ENCODE peak calls at places on chromosome 4, in five cellular contexts. T is adrenal gland, C is GM12878, P is left ventricle myocardium inferior, W is breast epithelium. F is an unnamed sample.
A peak's percentile ranks its signal among the peaks of the same experiment; 100 is the strongest.

GRCh38 chr4:26576171-26576829 is 7.6 kb upstream of the TBC1D19 start:
- DNase-seq in T (no peak), C (no peak), P (peak; percentile 16), W (no peak), F (no peak)

GRCh38 chr4:120948382-120948781 is 25.9 kb upstream of the PRDM5 start:
- DNase-seq in T (no peak), C (no peak), P (no peak), W (no peak), F (no peak)

GRCh38 chr4:113471141-113471860 is 290.2 kb downstream of the CAMK2D start:
- DNase-seq in T (no peak), C (no peak), P (no peak), W (no peak), F (no peak)

GRCh38 chr4:108484187-108484586 is 136.2 kb upstream of the RPL34 start:
- DNase-seq in T (no peak), C (no peak), P (no peak), W (no peak), F (no peak)

GRCh38 chr4:3774253-3774883 is 8.2 kb downstream of the ADRA2C start:
- DNase-seq in T (no peak), C (no peak), P (no peak), W (no peak), F (no peak)

GRCh38 chr4:74555231-74555630 is 110.3 kb downstream of the AREG start:
- DNase-seq in T (no peak), C (no peak), P (no peak), W (no peak), F (no peak)

GRCh38 chr4:162839814-162840213 is 326.9 kb downstream of the NAF1 start:
- DNase-seq in T (no peak), C (no peak), P (no peak), W (no peak), F (no peak)

GRCh38 chr4:87419578-87420249 is 2.7 kb upstream of the NUDT9 start:
- DNase-seq in T (no peak), C (no peak), P (no peak), W (no peak), F (no peak)

GRCh38 chr4:181908168-181908567 is 335.0 kb upstream of the TENM3 start:
- DNase-seq in T (no peak), C (no peak), P (no peak), W (no peak), F (no peak)

GRCh38 chr4:48968814-48969213 is 17.3 kb upstream of the CWH43 start:
- DNase-seq in T (no peak), C (no peak), P (no peak), W (no peak), F (no peak)

GRCh38 chr4:140069068-140069467 is 84.9 kb downstream of the MAML3 start:
- DNase-seq in T (no peak), C (no peak), P (peak; percentile 28), W (no peak), F (no peak)

GRCh38 chr4:165600959-165601674 is 222.3 kb downstream of the CPE start:
- DNase-seq in T (no peak), C (no peak), P (no peak), W (no peak), F (no peak)

GRCh38 chr4:106809083-106809482 is 227.0 kb downstream of the DKK2 start:
- DNase-seq in T (no peak), C (no peak), P (no peak), W (no peak), F (no peak)

GRCh38 chr4:79597266-79597665 is 189.2 kb upstream of the GK2 start:
- DNase-seq in T (no peak), C (no peak), P (no peak), W (no peak), F (no peak)

GRCh38 chr4:144754562-144755410 is 108.8 kb downstream of the HHIP start:
- DNase-seq in T (no peak), C (no peak), P (no peak), W (no peak), F (no peak)

GRCh38 chr4:118313098-118313497 is 39.7 kb downstream of the PRSS12 start:
- DNase-seq in T (no peak), C (no peak), P (no peak), W (no peak), F (no peak)

GRCh38 chr4:27684501-27685077 is 823.9 kb downstream of the STIM2 start:
- DNase-seq in T (peak; percentile 69), C (no peak), P (peak; percentile 15), W (peak; percentile 30), F (peak; percentile 46)

GRCh38 chr4:73899321-73899720 is 30.1 kb downstream of the CXCL1 start:
- DNase-seq in T (no peak), C (no peak), P (no peak), W (no peak), F (no peak)

GRCh38 chr4:158998624-158999023 is 104.3 kb upstream of the RAPGEF2 start:
- DNase-seq in T (no peak), C (no peak), P (no peak), W (no peak), F (no peak)

GRCh38 chr4:138182838-138183426 is 59.2 kb downstream of the SLC7A11 start:
- DNase-seq in T (no peak), C (no peak), P (no peak), W (no peak), F (peak; percentile 8)

GRCh38 chr4:48899950-48900349 is 6.6 kb downstream of the OCIAD2 start:
- DNase-seq in T (no peak), C (no peak), P (no peak), W (no peak), F (no peak)

GRCh38 chr4:76651616-76652015 is 216.6 kb downstream of the SHROOM3 start:
- DNase-seq in T (no peak), C (no peak), P (no peak), W (no peak), F (no peak)

GRCh38 chr4:109434007-109434792 is 585 bp downstream of the SEC24B start:
- DNase-seq in T (peak; percentile 53), C (no peak), P (peak; percentile 44), W (no peak), F (peak; percentile 74)

GRCh38 chr4:80092088-80092487 is 19.1 kb upstream of the ANTXR2 start:
- DNase-seq in T (no peak), C (no peak), P (no peak), W (no peak), F (no peak)

GRCh38 chr4:187236491-187236890 is 512.8 kb upstream of the FAT1 start:
- DNase-seq in T (no peak), C (no peak), P (no peak), W (no peak), F (no peak)

GRCh38 chr4:66062044-66062443 is 391.8 kb upstream of the EPHA5 start:
- DNase-seq in T (no peak), C (no peak), P (no peak), W (no peak), F (no peak)

GRCh38 chr4:166981847-166982246 is 252.4 kb downstream of the SPOCK3 start:
- DNase-seq in T (no peak), C (no peak), P (no peak), W (no peak), F (no peak)

GRCh38 chr4:152784490-152785195 is 4.9 kb downstream of the ARFIP1 start:
- DNase-seq in T (no peak), C (no peak), P (no peak), W (no peak), F (peak; percentile 15)

GRCh38 chr4:26208237-26208985 is 112.4 kb upstream of the RBPJ start:
- DNase-seq in T (no peak), C (no peak), P (no peak), W (no peak), F (no peak)

GRCh38 chr4:159516556-159516955 is 413.7 kb downstream of the RAPGEF2 start:
- DNase-seq in T (no peak), C (no peak), P (no peak), W (no peak), F (no peak)

GRCh38 chr4:3572363-3572762 is 40.1 kb upstream of the LRPAP1 start:
- DNase-seq in T (no peak), C (no peak), P (no peak), W (no peak), F (no peak)

DNA sequence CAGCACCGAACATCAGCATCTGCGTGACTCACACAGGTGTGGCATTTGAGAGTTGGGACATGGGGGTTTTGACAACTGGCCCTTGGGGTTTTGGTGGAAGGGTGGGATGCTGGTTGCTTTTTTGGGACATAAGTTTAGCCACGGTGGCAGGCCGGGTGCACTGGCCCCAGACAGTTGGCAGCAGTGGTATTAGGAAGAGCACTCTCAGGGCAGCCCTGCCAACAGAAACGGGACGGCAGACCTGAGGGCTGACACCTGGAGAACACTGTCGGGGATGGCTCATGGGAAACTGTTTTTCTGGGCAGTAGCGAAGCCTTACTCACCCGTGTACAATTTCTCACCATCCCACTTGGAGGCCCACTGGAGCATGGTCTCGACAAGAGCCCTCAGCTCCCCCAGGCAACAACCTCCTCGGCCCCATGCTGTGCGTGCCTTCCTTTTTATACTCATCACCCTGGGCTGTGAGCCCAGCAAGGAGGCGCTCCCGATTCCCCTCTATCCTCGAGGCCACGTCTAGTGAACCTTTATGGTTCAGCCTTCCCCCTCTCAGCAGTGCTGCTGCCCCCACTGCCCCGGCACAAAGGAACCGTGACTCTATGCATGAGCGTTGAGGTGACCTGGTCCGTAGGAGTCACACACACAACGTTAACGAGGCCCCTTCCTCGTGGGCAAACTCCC is 30.6 kb downstream of the WDR1 start:
- DNase-seq in T (peak; percentile 6), C (no peak), P (no peak), W (no peak), F (no peak)
- H3K36me3 ChIP-seq in T (peaks cover 97% of the 10 kb centered on the region), C (peaks cover 68% of the 10 kb centered on the region), P (peaks cover 99% of the 10 kb centered on the region), W (no peaks in the 10 kb centered on the region), F (peaks cover 98% of the 10 kb centered on the region)

GRCh38 chr4:88706574-88706973 is 8.9 kb upstream of the NAP1L5 start:
- DNase-seq in T (peak; percentile 49), C (no peak), P (no peak), W (no peak), F (no peak)
- H3K36me3 ChIP-seq in T (peaks cover 10% of the 10 kb centered on the region), C (no peaks in the 10 kb centered on the region), P (peaks cover 68% of the 10 kb centered on the region), W (no peaks in the 10 kb centered on the region), F (peaks cover 74% of the 10 kb centered on the region)

GRCh38 chr4:39464886-39465501 is 6.1 kb downstream of the LIAS start:
- DNase-seq in T (no peak), C (no peak), P (no peak), W (no peak), F (no peak)

GRCh38 chr4:39470402-39470801 is 11.5 kb downstream of the LIAS start:
- DNase-seq in T (no peak), C (no peak), P (no peak), W (no peak), F (no peak)

GRCh38 chr4:39469429-39470077 is 10.7 kb downstream of the LIAS start:
- DNase-seq in T (peak; percentile 71), C (peak; percentile 48), P (no peak), W (no peak), F (no peak)

GRCh38 chr4:39466747-39467146 is 7.9 kb downstream of the LIAS start:
- DNase-seq in T (no peak), C (no peak), P (no peak), W (no peak), F (no peak)

GRCh38 chr4:39467470-39467869 is 8.6 kb downstream of the LIAS start:
- DNase-seq in T (no peak), C (no peak), P (no peak), W (no peak), F (no peak)
- H3K36me3 ChIP-seq in T (peaks cover 23% of the 10 kb centered on the region), C (peaks cover 29% of the 10 kb centered on the region), P (peaks cover 75% of the 10 kb centered on the region), W (no peaks in the 10 kb centered on the region), F (peaks cover 81% of the 10 kb centered on the region)

DNA sequence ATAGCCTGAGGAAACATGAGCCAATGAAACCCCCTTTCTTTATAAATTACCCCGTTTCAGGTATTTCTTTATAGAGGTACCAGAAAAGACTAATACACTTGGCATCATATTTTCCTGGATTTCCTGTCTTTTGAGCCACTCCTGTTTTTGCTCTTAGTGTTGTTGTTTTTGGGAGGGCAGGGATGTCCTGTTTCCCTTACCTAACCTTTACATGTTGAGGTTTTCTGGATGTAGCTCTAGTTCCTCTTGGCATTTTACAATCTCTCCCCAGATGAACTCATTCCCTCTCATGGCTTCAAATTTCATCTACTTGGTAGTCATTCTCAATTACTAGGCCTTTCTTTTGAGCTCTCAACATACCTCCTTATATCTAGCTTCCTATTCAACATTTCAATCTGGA is 104.1 kb upstream of the MAB21L2 start:
- DNase-seq in T (no peak), C (no peak), P (no peak), W (no peak), F (no peak)
- H3K36me3 ChIP-seq in T (no peaks in the 10 kb centered on the region), C (no peaks in the 10 kb centered on the region), P (no peaks in the 10 kb centered on the region), W (no peaks in the 10 kb centered on the region), F (no peaks in the 10 kb centered on the region)

F was measured in heart left ventricle.